ENCODE peak calls at places on chromosomes 3 and 15, in five cellular contexts. F is transverse colon, X is mucosa of descending colon, G is body of pancreas, B is uterus. C is an unnamed sample.

GRCh38 chr3:124256156-124256555 is 264.2 kb upstream of the ROPN1 start:
- DNase-seq in F (no peak), X (no peak), G (no peak), B (no peak), C (no peak)

GRCh38 chr15:85706779-85707518 is 87.8 kb downstream of the KLHL25 start:
- DNase-seq in F (peak; percentile 23), X (no peak), G (peak; percentile 58), B (peak; percentile 49), C (no peak)

GRCh38 chr3:156643729-156644389 is 30.5 kb upstream of the TIPARP start:
- DNase-seq in F (peak; percentile 23), X (no peak), G (peak; percentile 33), B (no peak), C (no peak)

GRCh38 chr3:169240786-169241486 is 422.6 kb downstream of the MECOM start:
- DNase-seq in F (no peak), X (no peak), G (no peak), B (no peak), C (no peak)

GRCh38 chr15:29451201-29451781 is 181.7 kb upstream of the NSMCE3 start:
- DNase-seq in F (no peak), X (no peak), G (peak; percentile 7), B (no peak), C (no peak)

GRCh38 chr3:25823314-25823713 is 33.4 kb downstream of the OXSM start:
- DNase-seq in F (no peak), X (no peak), G (no peak), B (no peak), C (no peak)

GRCh38 chr3:157127268-157127667 is 32.7 kb downstream of the CCNL1 start:
- DNase-seq in F (no peak), X (no peak), G (no peak), B (no peak), C (no peak)

GRCh38 chr3:111700054-111700453 is 104.9 kb upstream of the ZBED2 start:
- DNase-seq in F (no peak), X (no peak), G (no peak), B (no peak), C (no peak)

GRCh38 chr3:60079076-60079475 is 1029.3 kb upstream of the CFAP20DC start:
- DNase-seq in F (no peak), X (no peak), G (no peak), B (no peak), C (no peak)

GRCh38 chr15:43974852-43975251 is 148.1 kb downstream of the WDR76 start:
- DNase-seq in F (no peak), X (no peak), G (peak; percentile 9), B (no peak), C (no peak)

GRCh38 chr3:106943071-106943470 is 434.2 kb upstream of the CCDC54 start:
- DNase-seq in F (no peak), X (no peak), G (no peak), B (no peak), C (no peak)

GRCh38 chr3:128307029-128307633 is 153.8 kb downstream of the EEFSEC start:
- DNase-seq in F (no peak), X (no peak), G (peak; percentile 41), B (no peak), C (no peak)

GRCh38 chr15:68819451-68820204 is 1.1 kb downstream of the ANP32A start:
- DNase-seq in F (peak; percentile 44), X (peak; percentile 78), G (peak; percentile 42), B (peak; percentile 38), C (no peak)

GRCh38 chr3:48662140-48662752 is 440 bp downstream of the CELSR3 start:
- DNase-seq in F (no peak), X (no peak), G (no peak), B (no peak), C (no peak)

GRCh38 chr3:87203807-87204206 is 23.3 kb upstream of the CHMP2B start:
- DNase-seq in F (no peak), X (no peak), G (peak; percentile 54), B (no peak), C (no peak)

GRCh38 chr3:72390841-72391240 is 457.4 kb downstream of the SHQ1 start:
- DNase-seq in F (no peak), X (no peak), G (no peak), B (no peak), C (no peak)

GRCh38 chr15:45521596-45522167 is 873 bp downstream of the SLC30A4 start:
- DNase-seq in F (peak; percentile 26), X (no peak), G (no peak), B (no peak), C (no peak)

GRCh38 chr15:32723171-32723948 is 5.6 kb downstream of the GREM1 start:
- DNase-seq in F (no peak), X (no peak), G (no peak), B (no peak), C (no peak)

GRCh38 chr3:141556034-141556433 is 69.2 kb downstream of the RASA2 start:
- DNase-seq in F (no peak), X (no peak), G (no peak), B (no peak), C (no peak)

GRCh38 chr15:94965593-94965992 is 734.2 kb downstream of the MCTP2 start:
- DNase-seq in F (no peak), X (no peak), G (peak; percentile 8), B (no peak), C (no peak)

GRCh38 chr3:58161435-58162398 is 49.1 kb downstream of the DNASE1L3 start:
- DNase-seq in F (peak; percentile 69), X (no peak), G (peak; percentile 73), B (peak; percentile 79), C (peak; percentile 79)

GRCh38 chr15:39629376-39629775 is 48.5 kb downstream of the THBS1 start:
- DNase-seq in F (peak; percentile 71), X (peak; percentile 71), G (no peak), B (no peak), C (no peak)

GRCh38 chr3:111871809-111872623 is 13.0 kb downstream of the PHLDB2 start:
- DNase-seq in F (no peak), X (no peak), G (no peak), B (no peak), C (no peak)

GRCh38 chr3:125110016-125110875 is 54.4 kb upstream of the HEG1 start:
- DNase-seq in F (no peak), X (no peak), G (peak; percentile 15), B (no peak), C (no peak)

GRCh38 chr3:184360834-184361531 is 422 bp downstream of the CLCN2 start:
- DNase-seq in F (no peak), X (peak; percentile 68), G (no peak), B (no peak), C (no peak)

GRCh38 chr15:99564221-99565030 is 1.4 kb upstream of the MEF2A start:
- DNase-seq in F (peak; percentile 19), X (no peak), G (peak; percentile 30), B (peak; percentile 32), C (no peak)

GRCh38 chr15:41416162-41416741 is 643 bp upstream of the RTF1 start:
- DNase-seq in F (no peak), X (no peak), G (no peak), B (no peak), C (no peak)
- TF ChIP-seq CTCF in F (no peak), X (no peak), G (no peak), B (no peak), C (no peak)

GRCh38 chr3:71056327-71056726 is 527.2 kb downstream of the FOXP1 start:
- DNase-seq in F (no peak), X (no peak), G (no peak), B (no peak), C (no peak)
- H3K4me1 ChIP-seq in F (peaks cover 97% of the 10 kb centered on the region), X (peaks cover 56% of the 10 kb centered on the region), G (peaks cover 59% of the 10 kb centered on the region), B (peaks cover 25% of the 10 kb centered on the region), C (peaks cover 52% of the 10 kb centered on the region)

GRCh38 chr3:27826448-27826847 is 104.3 kb upstream of the EOMES start:
- DNase-seq in F (no peak), X (no peak), G (no peak), B (no peak), C (no peak)

GRCh38 chr3:27824312-27825200 is 102.4 kb upstream of the EOMES start:
- DNase-seq in F (no peak), X (no peak), G (no peak), B (no peak), C (no peak)

GRCh38 chr3:27827041-27827440 is 104.9 kb upstream of the EOMES start:
- DNase-seq in F (no peak), X (no peak), G (no peak), B (no peak), C (no peak)
- TF ChIP-seq CTCF in F (no peak), X (no peak), G (no peak), B (no peak), C (no peak)

GRCh38 chr3:43294975-43295374 is 8.6 kb downstream of the SNRK start:
- DNase-seq in F (no peak), X (no peak), G (no peak), B (no peak), C (no peak)
- H3K4me1 ChIP-seq in F (peaks cover 89% of the 10 kb centered on the region), X (peaks cover 24% of the 10 kb centered on the region), G (peaks cover 94% of the 10 kb centered on the region), B (peaks cover 18% of the 10 kb centered on the region), C (peaks cover 39% of the 10 kb centered on the region)

GRCh38 chr3:23885210-23885609 is 31.6 kb downstream of the NKIRAS1 start:
- DNase-seq in F (no peak), X (no peak), G (no peak), B (no peak), C (no peak)

GRCh38 chr3:23882487-23882918 is 34.3 kb downstream of the NKIRAS1 start:
- DNase-seq in F (no peak), X (no peak), G (no peak), B (no peak), C (no peak)

GRCh38 chr3:23880703-23881339 is 36.0 kb downstream of the NKIRAS1 start:
- DNase-seq in F (no peak), X (no peak), G (no peak), B (no peak), C (no peak)

GRCh38 chr3:23886311-23886710 is 30.5 kb downstream of the NKIRAS1 start:
- DNase-seq in F (no peak), X (no peak), G (no peak), B (no peak), C (no peak)

GRCh38 chr3:23884481-23884880 is 32.3 kb downstream of the NKIRAS1 start:
- DNase-seq in F (no peak), X (no peak), G (no peak), B (no peak), C (no peak)
- TF ChIP-seq CTCF in F (peak; percentile 20), X (no peak), G (no peak), B (no peak), C (no peak)